ENCODE peak calls at places on chromosomes 16 and 17, in seven cellular contexts. One of them, this sample, is unnamed.

GRCh38 chr16:79334127-79334526 is 266.4 kb downstream of the MAF start:
- DNase-seq in GM12865: no peak
- DNase-seq in fibroblast of pulmonary artery: no peak
- DNase-seq in fibroblast of lung: no peak
- DNase-seq in tibial artery: no peak
- DNase-seq in PC-9: no peak
- DNase-seq in CD4-positive, alpha-beta T cell: no peak
- DNase-seq in this sample: no peak

GRCh38 chr17:13538841-13539411 is 62.8 kb downstream of the HS3ST3A1 start:
- DNase-seq in GM12865: no peak
- DNase-seq in fibroblast of pulmonary artery: no peak
- DNase-seq in fibroblast of lung: no peak
- DNase-seq in tibial artery: no peak
- DNase-seq in PC-9: no peak
- DNase-seq in CD4-positive, alpha-beta T cell: no peak
- DNase-seq in this sample: no peak

GRCh38 chr17:62941358-62941991 is 24.6 kb upstream of the TANC2 start:
- DNase-seq in GM12865: no peak
- DNase-seq in fibroblast of pulmonary artery: no peak
- DNase-seq in fibroblast of lung: no peak
- DNase-seq in tibial artery: no peak
- DNase-seq in PC-9: no peak
- DNase-seq in CD4-positive, alpha-beta T cell: no peak
- DNase-seq in this sample: no peak

GRCh38 chr17:28902819-28903545 is at the start of gene DHRS13:
- DNase-seq in GM12865: peak; percentile 98
- DNase-seq in fibroblast of pulmonary artery: peak; percentile 88
- DNase-seq in fibroblast of lung: peak; percentile 85
- DNase-seq in tibial artery: peak; percentile 74
- DNase-seq in PC-9: peak; percentile 85
- DNase-seq in CD4-positive, alpha-beta T cell: peak; percentile 91
- DNase-seq in this sample: peak; percentile 87

GRCh38 chr16:49528035-49528434 is 154.4 kb downstream of the C16orf78 start:
- DNase-seq in GM12865: no peak
- DNase-seq in fibroblast of pulmonary artery: peak; percentile 26
- DNase-seq in fibroblast of lung: peak; percentile 15
- DNase-seq in tibial artery: no peak
- DNase-seq in PC-9: no peak
- DNase-seq in CD4-positive, alpha-beta T cell: no peak
- DNase-seq in this sample: no peak

GRCh38 chr17:63442549-63443035 is 3.5 kb downstream of the CYB561 start:
- DNase-seq in GM12865: peak; percentile 31
- DNase-seq in fibroblast of pulmonary artery: no peak
- DNase-seq in fibroblast of lung: no peak
- DNase-seq in tibial artery: no peak
- DNase-seq in PC-9: no peak
- DNase-seq in CD4-positive, alpha-beta T cell: no peak
- DNase-seq in this sample: no peak

GRCh38 chr17:69477900-69478266 is 63.4 kb downstream of the MAP2K6 start:
- DNase-seq in GM12865: no peak
- DNase-seq in fibroblast of pulmonary artery: no peak
- DNase-seq in fibroblast of lung: no peak
- DNase-seq in tibial artery: no peak
- DNase-seq in PC-9: no peak
- DNase-seq in CD4-positive, alpha-beta T cell: no peak
- DNase-seq in this sample: no peak

GRCh38 chr17:78618264-78619066 is 41.3 kb upstream of the DNAH17 start:
- DNase-seq in GM12865: no peak
- DNase-seq in fibroblast of pulmonary artery: no peak
- DNase-seq in fibroblast of lung: no peak
- DNase-seq in tibial artery: peak; percentile 62
- DNase-seq in PC-9: no peak
- DNase-seq in CD4-positive, alpha-beta T cell: no peak
- DNase-seq in this sample: no peak

GRCh38 chr17:49521521-49522185 is 26.6 kb downstream of the NGFR start:
- DNase-seq in GM12865: no peak
- DNase-seq in fibroblast of pulmonary artery: no peak
- DNase-seq in fibroblast of lung: no peak
- DNase-seq in tibial artery: no peak
- DNase-seq in PC-9: no peak
- DNase-seq in CD4-positive, alpha-beta T cell: no peak
- DNase-seq in this sample: no peak

GRCh38 chr17:67021718-67022450 is 22.5 kb upstream of the CACNG1 start:
- DNase-seq in GM12865: no peak
- DNase-seq in fibroblast of pulmonary artery: no peak
- DNase-seq in fibroblast of lung: no peak
- DNase-seq in tibial artery: no peak
- DNase-seq in PC-9: no peak
- DNase-seq in CD4-positive, alpha-beta T cell: no peak
- DNase-seq in this sample: no peak

GRCh38 chr16:3171181-3171854 is 16.7 kb upstream of the OR1F1 start:
- DNase-seq in GM12865: peak; percentile 72
- DNase-seq in fibroblast of pulmonary artery: no peak
- DNase-seq in fibroblast of lung: no peak
- DNase-seq in tibial artery: no peak
- DNase-seq in PC-9: no peak
- DNase-seq in CD4-positive, alpha-beta T cell: peak; percentile 38
- DNase-seq in this sample: no peak

GRCh38 chr17:49434821-49435581 is 20.3 kb upstream of the PHB1 start:
- DNase-seq in GM12865: peak; percentile 70
- DNase-seq in fibroblast of pulmonary artery: peak; percentile 61
- DNase-seq in fibroblast of lung: peak; percentile 42
- DNase-seq in tibial artery: no peak
- DNase-seq in PC-9: peak; percentile 62
- DNase-seq in CD4-positive, alpha-beta T cell: peak; percentile 15
- DNase-seq in this sample: no peak

GRCh38 chr17:6775871-6776405 is at the start of gene FBXO39:
- DNase-seq in GM12865: no peak
- DNase-seq in fibroblast of pulmonary artery: peak; percentile 11
- DNase-seq in fibroblast of lung: no peak
- DNase-seq in tibial artery: no peak
- DNase-seq in PC-9: no peak
- DNase-seq in CD4-positive, alpha-beta T cell: no peak
- DNase-seq in this sample: no peak

GRCh38 chr17:78284146-78284545 is 52.7 kb downstream of the TMEM235 start:
- DNase-seq in GM12865: no peak
- DNase-seq in fibroblast of pulmonary artery: peak; percentile 66
- DNase-seq in fibroblast of lung: peak; percentile 66
- DNase-seq in tibial artery: no peak
- DNase-seq in PC-9: no peak
- DNase-seq in CD4-positive, alpha-beta T cell: no peak
- DNase-seq in this sample: peak; percentile 78

GRCh38 chr17:18986541-18987229 is 17.9 kb downstream of the FAM83G start:
- DNase-seq in GM12865: no peak
- DNase-seq in fibroblast of pulmonary artery: no peak
- DNase-seq in fibroblast of lung: no peak
- DNase-seq in tibial artery: no peak
- DNase-seq in PC-9: no peak
- DNase-seq in CD4-positive, alpha-beta T cell: no peak
- DNase-seq in this sample: no peak

GRCh38 chr17:80931421-80932265 is 60.0 kb upstream of the CHMP6 start:
- DNase-seq in GM12865: no peak
- DNase-seq in fibroblast of pulmonary artery: peak; percentile 48
- DNase-seq in fibroblast of lung: peak; percentile 85
- DNase-seq in tibial artery: no peak
- DNase-seq in PC-9: no peak
- DNase-seq in CD4-positive, alpha-beta T cell: no peak
- DNase-seq in this sample: no peak

GRCh38 chr16:77974883-77975282 is 47.5 kb upstream of the CLEC3A start:
- DNase-seq in GM12865: peak; percentile 21
- DNase-seq in fibroblast of pulmonary artery: no peak
- DNase-seq in fibroblast of lung: no peak
- DNase-seq in tibial artery: no peak
- DNase-seq in PC-9: no peak
- DNase-seq in CD4-positive, alpha-beta T cell: no peak
- DNase-seq in this sample: no peak

GRCh38 chr17:72580321-72581127 is 459.7 kb downstream of the SOX9 start:
- DNase-seq in GM12865: no peak
- DNase-seq in fibroblast of pulmonary artery: no peak
- DNase-seq in fibroblast of lung: no peak
- DNase-seq in tibial artery: no peak
- DNase-seq in PC-9: peak; percentile 85
- DNase-seq in CD4-positive, alpha-beta T cell: no peak
- DNase-seq in this sample: no peak

GRCh38 chr17:16328997-16329396 is 24.3 kb downstream of the CENPV start:
- DNase-seq in GM12865: no peak
- DNase-seq in fibroblast of pulmonary artery: peak; percentile 2
- DNase-seq in fibroblast of lung: no peak
- DNase-seq in tibial artery: no peak
- DNase-seq in PC-9: no peak
- DNase-seq in CD4-positive, alpha-beta T cell: no peak
- DNase-seq in this sample: no peak
- TF ChIP-seq CTCF in GM12865: peak; percentile 3
- TF ChIP-seq CTCF in fibroblast of pulmonary artery: peak; percentile 22
- TF ChIP-seq CTCF in fibroblast of lung: no peak
- TF ChIP-seq CTCF in tibial artery: no peak
- TF ChIP-seq CTCF in PC-9: no peak
- TF ChIP-seq CTCF in CD4-positive, alpha-beta T cell: no peak
- TF ChIP-seq CTCF in this sample: no peak

GRCh38 chr17:83067071-83067717 is 12.2 kb upstream of the METRNL start:
- DNase-seq in GM12865: no peak
- DNase-seq in fibroblast of pulmonary artery: no peak
- DNase-seq in fibroblast of lung: no peak
- DNase-seq in tibial artery: peak; percentile 10
- DNase-seq in PC-9: no peak
- DNase-seq in CD4-positive, alpha-beta T cell: no peak
- DNase-seq in this sample: peak; percentile 34
- TF ChIP-seq CTCF in GM12865: no peak
- TF ChIP-seq CTCF in fibroblast of pulmonary artery: no peak
- TF ChIP-seq CTCF in fibroblast of lung: no peak
- TF ChIP-seq CTCF in tibial artery: no peak
- TF ChIP-seq CTCF in PC-9: no peak
- TF ChIP-seq CTCF in CD4-positive, alpha-beta T cell: no peak
- TF ChIP-seq CTCF in this sample: no peak

GRCh38 chr16:73304008-73304814 is 256.3 kb upstream of the ZFHX3 start:
- DNase-seq in GM12865: no peak
- DNase-seq in fibroblast of pulmonary artery: no peak
- DNase-seq in fibroblast of lung: no peak
- DNase-seq in tibial artery: no peak
- DNase-seq in PC-9: no peak
- DNase-seq in CD4-positive, alpha-beta T cell: no peak
- DNase-seq in this sample: no peak
- TF ChIP-seq CTCF in GM12865: no peak
- TF ChIP-seq CTCF in fibroblast of pulmonary artery: no peak
- TF ChIP-seq CTCF in fibroblast of lung: no peak
- TF ChIP-seq CTCF in tibial artery: no peak
- TF ChIP-seq CTCF in PC-9: no peak
- TF ChIP-seq CTCF in CD4-positive, alpha-beta T cell: no peak
- TF ChIP-seq CTCF in this sample: no peak

GRCh38 chr17:33647976-33648375 is 354.9 kb upstream of the ASIC2 start:
- DNase-seq in GM12865: peak; percentile 37
- DNase-seq in fibroblast of pulmonary artery: peak; percentile 30
- DNase-seq in fibroblast of lung: no peak
- DNase-seq in tibial artery: no peak
- DNase-seq in PC-9: no peak
- DNase-seq in CD4-positive, alpha-beta T cell: no peak
- DNase-seq in this sample: no peak
- TF ChIP-seq CTCF in GM12865: peak; percentile 54
- TF ChIP-seq CTCF in fibroblast of pulmonary artery: peak; percentile 47
- TF ChIP-seq CTCF in fibroblast of lung: peak; percentile 12
- TF ChIP-seq CTCF in tibial artery: peak; percentile 64
- TF ChIP-seq CTCF in PC-9: peak; percentile 39
- TF ChIP-seq CTCF in CD4-positive, alpha-beta T cell: no peak
- TF ChIP-seq CTCF in this sample: no peak

GRCh38 chr17:75856062-75856681 is 1.0 kb upstream of the WBP2 start:
- DNase-seq in GM12865: peak; percentile 67
- DNase-seq in fibroblast of pulmonary artery: no peak
- DNase-seq in fibroblast of lung: no peak
- DNase-seq in tibial artery: peak; percentile 65
- DNase-seq in PC-9: peak; percentile 56
- DNase-seq in CD4-positive, alpha-beta T cell: no peak
- DNase-seq in this sample: no peak
- TF ChIP-seq CTCF in GM12865: no peak
- TF ChIP-seq CTCF in fibroblast of pulmonary artery: no peak
- TF ChIP-seq CTCF in fibroblast of lung: no peak
- TF ChIP-seq CTCF in tibial artery: no peak
- TF ChIP-seq CTCF in PC-9: peak; percentile 52
- TF ChIP-seq CTCF in CD4-positive, alpha-beta T cell: no peak
- TF ChIP-seq CTCF in this sample: peak; percentile 18

DNA sequence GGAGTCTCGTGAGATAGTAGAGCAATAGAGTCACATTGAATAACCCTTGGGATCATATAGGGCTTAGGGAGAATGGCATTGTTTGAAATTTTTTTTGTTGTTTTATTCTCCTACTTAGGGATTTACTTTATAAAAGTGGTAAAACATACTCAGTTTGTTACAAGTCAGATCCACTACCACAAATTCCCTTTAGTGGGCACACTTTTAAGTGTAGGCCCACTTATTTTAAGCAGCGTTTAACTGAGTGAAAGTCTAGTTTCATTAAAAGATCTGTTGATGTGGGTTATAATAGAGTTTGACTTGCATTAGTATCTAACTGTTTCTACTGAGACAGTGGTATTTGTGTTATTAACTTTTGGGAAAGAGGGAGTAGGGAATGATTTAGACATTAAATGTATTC is 49.3 kb downstream of the USP10 start:
- DNase-seq in GM12865: peak; percentile 30
- DNase-seq in fibroblast of pulmonary artery: no peak
- DNase-seq in fibroblast of lung: no peak
- DNase-seq in tibial artery: no peak
- DNase-seq in PC-9: no peak
- DNase-seq in CD4-positive, alpha-beta T cell: no peak
- DNase-seq in this sample: no peak
- TF ChIP-seq CTCF in GM12865: peak; percentile 21
- TF ChIP-seq CTCF in fibroblast of pulmonary artery: no peak
- TF ChIP-seq CTCF in fibroblast of lung: no peak
- TF ChIP-seq CTCF in tibial artery: no peak
- TF ChIP-seq CTCF in PC-9: no peak
- TF ChIP-seq CTCF in CD4-positive, alpha-beta T cell: no peak
- TF ChIP-seq CTCF in this sample: peak; percentile 26

This sample was measured in CD14-positive monocyte.